ENCODE peak calls at places on chromosome 1, in eight cellular contexts. One of them, this sample, is unnamed.

GRCh38 chr1:183611021-183611420 is 20.8 kb upstream of the NCF2 start:
- DNase-seq in CD4-positive, alpha-beta T cell: no peak
- DNase-seq in GM12864: no peak
- DNase-seq in cardiac fibroblast: no peak
- DNase-seq in lung: no peak
- DNase-seq in astrocyte of the spinal cord: no peak
- DNase-seq in pancreas: no peak
- DNase-seq in ovary: no peak
- DNase-seq in this sample: no peak

GRCh38 chr1:19672237-19672636 is 7.6 kb downstream of the HTR6 start:
- DNase-seq in GM12864: no peak
- DNase-seq in lung: no peak
- DNase-seq in ovary: no peak
- DNase-seq in pancreas: no peak
- DNase-seq in CD4-positive, alpha-beta T cell: no peak
- DNase-seq in cardiac fibroblast: no peak
- DNase-seq in astrocyte of the spinal cord: no peak
- DNase-seq in this sample: no peak

GRCh38 chr1:219416598-219417238 is 196.2 kb downstream of the ZC3H11B start:
- DNase-seq in CD4-positive, alpha-beta T cell: peak
- DNase-seq in astrocyte of the spinal cord: peak
- DNase-seq in lung: peak
- DNase-seq in pancreas: peak
- DNase-seq in GM12864: peak
- DNase-seq in ovary: peak
- DNase-seq in cardiac fibroblast: peak
- DNase-seq in this sample: peak

GRCh38 chr1:43639990-43640794 is 9.8 kb upstream of the KDM4A start:
- DNase-seq in GM12864: no peak
- DNase-seq in pancreas: no peak
- DNase-seq in astrocyte of the spinal cord: no peak
- DNase-seq in lung: no peak
- DNase-seq in ovary: no peak
- DNase-seq in CD4-positive, alpha-beta T cell: no peak
- DNase-seq in cardiac fibroblast: no peak
- DNase-seq in this sample: no peak

GRCh38 chr1:26994020-26994745 is 691 bp downstream of the TRNP1 start:
- DNase-seq in lung: no peak
- DNase-seq in astrocyte of the spinal cord: no peak
- DNase-seq in ovary: no peak
- DNase-seq in GM12864: no peak
- DNase-seq in pancreas: no peak
- DNase-seq in CD4-positive, alpha-beta T cell: peak
- DNase-seq in cardiac fibroblast: no peak
- DNase-seq in this sample: no peak

GRCh38 chr1:19964542-19964941 is 14.9 kb downstream of the PLA2G2A start:
- DNase-seq in lung: no peak
- DNase-seq in cardiac fibroblast: no peak
- DNase-seq in pancreas: no peak
- DNase-seq in ovary: no peak
- DNase-seq in astrocyte of the spinal cord: no peak
- DNase-seq in CD4-positive, alpha-beta T cell: no peak
- DNase-seq in GM12864: no peak
- DNase-seq in this sample: no peak

GRCh38 chr1:204520834-204521709 is 4.9 kb downstream of the MDM4 start:
- DNase-seq in CD4-positive, alpha-beta T cell: peak
- DNase-seq in cardiac fibroblast: peak
- DNase-seq in pancreas: no peak
- DNase-seq in ovary: no peak
- DNase-seq in lung: no peak
- DNase-seq in astrocyte of the spinal cord: peak
- DNase-seq in GM12864: peak
- DNase-seq in this sample: peak

GRCh38 chr1:30911061-30911954 is 2.8 kb upstream of the SDC3 start:
- DNase-seq in CD4-positive, alpha-beta T cell: peak
- DNase-seq in ovary: peak
- DNase-seq in GM12864: no peak
- DNase-seq in cardiac fibroblast: peak
- DNase-seq in pancreas: peak
- DNase-seq in lung: peak
- DNase-seq in astrocyte of the spinal cord: peak
- DNase-seq in this sample: peak

GRCh38 chr1:45924736-45925135 is 121.3 kb downstream of the MAST2 start:
- DNase-seq in pancreas: no peak
- DNase-seq in GM12864: no peak
- DNase-seq in ovary: no peak
- DNase-seq in CD4-positive, alpha-beta T cell: no peak
- DNase-seq in cardiac fibroblast: peak
- DNase-seq in lung: no peak
- DNase-seq in astrocyte of the spinal cord: peak
- DNase-seq in this sample: no peak

GRCh38 chr1:210830034-210831028 is 303.6 kb downstream of the KCNH1 start:
- DNase-seq in lung: no peak
- DNase-seq in CD4-positive, alpha-beta T cell: no peak
- DNase-seq in ovary: no peak
- DNase-seq in GM12864: no peak
- DNase-seq in pancreas: no peak
- DNase-seq in astrocyte of the spinal cord: no peak
- DNase-seq in cardiac fibroblast: no peak
- DNase-seq in this sample: no peak

GRCh38 chr1:207885129-207886032 is 25.5 kb downstream of the CD34 start:
- DNase-seq in cardiac fibroblast: peak
- DNase-seq in astrocyte of the spinal cord: peak
- DNase-seq in ovary: peak
- DNase-seq in lung: peak
- DNase-seq in CD4-positive, alpha-beta T cell: peak
- DNase-seq in GM12864: peak
- DNase-seq in pancreas: peak
- DNase-seq in this sample: peak

GRCh38 chr1:16286122-16286521 is 49.1 kb upstream of the CPLANE2 start:
- DNase-seq in pancreas: no peak
- DNase-seq in lung: no peak
- DNase-seq in CD4-positive, alpha-beta T cell: no peak
- DNase-seq in ovary: no peak
- DNase-seq in cardiac fibroblast: peak
- DNase-seq in astrocyte of the spinal cord: no peak
- DNase-seq in GM12864: no peak
- DNase-seq in this sample: no peak

GRCh38 chr1:16292739-16293138 is 55.8 kb upstream of the CPLANE2 start:
- DNase-seq in astrocyte of the spinal cord: no peak
- DNase-seq in pancreas: no peak
- DNase-seq in CD4-positive, alpha-beta T cell: no peak
- DNase-seq in lung: no peak
- DNase-seq in ovary: no peak
- DNase-seq in GM12864: no peak
- DNase-seq in cardiac fibroblast: no peak
- DNase-seq in this sample: no peak

GRCh38 chr1:16294219-16295212 is 57.5 kb upstream of the CPLANE2 start:
- DNase-seq in ovary: no peak
- DNase-seq in GM12864: no peak
- DNase-seq in lung: no peak
- DNase-seq in CD4-positive, alpha-beta T cell: no peak
- DNase-seq in astrocyte of the spinal cord: no peak
- DNase-seq in pancreas: no peak
- DNase-seq in cardiac fibroblast: no peak
- DNase-seq in this sample: no peak

GRCh38 chr1:16293568-16293967 is 56.6 kb upstream of the CPLANE2 start:
- DNase-seq in GM12864: no peak
- DNase-seq in ovary: no peak
- DNase-seq in lung: no peak
- DNase-seq in pancreas: no peak
- DNase-seq in cardiac fibroblast: no peak
- DNase-seq in CD4-positive, alpha-beta T cell: no peak
- DNase-seq in astrocyte of the spinal cord: no peak
- DNase-seq in this sample: no peak

DNA sequence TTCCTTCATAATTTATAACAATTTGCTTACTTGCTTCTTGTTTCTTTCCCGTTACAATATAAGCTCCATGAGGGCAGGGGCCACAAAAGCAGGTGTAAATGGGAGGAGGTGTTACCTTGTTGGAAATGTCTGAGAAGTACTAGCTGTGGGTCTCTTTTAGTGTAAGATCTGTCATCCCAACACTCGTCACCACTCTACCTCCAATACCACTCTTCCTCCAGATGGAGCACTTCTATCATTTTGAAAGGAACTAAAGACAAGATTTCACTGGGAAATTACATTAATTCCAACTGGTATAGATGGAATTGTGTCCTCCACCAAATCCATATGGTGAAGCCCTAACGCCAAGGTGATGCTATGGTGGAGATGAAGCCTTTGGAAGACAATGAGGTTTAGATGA is 53.0 kb upstream of the CPLANE2 start:
- DNase-seq in ovary: no peak
- DNase-seq in cardiac fibroblast: no peak
- DNase-seq in GM12864: no peak
- DNase-seq in CD4-positive, alpha-beta T cell: no peak
- DNase-seq in pancreas: no peak
- DNase-seq in astrocyte of the spinal cord: no peak
- DNase-seq in lung: no peak
- DNase-seq in this sample: no peak
- TF ChIP-seq CTCF in ovary: no peak
- TF ChIP-seq CTCF in cardiac fibroblast: no peak
- TF ChIP-seq CTCF in GM12864: no peak
- TF ChIP-seq CTCF in CD4-positive, alpha-beta T cell: no peak
- TF ChIP-seq CTCF in pancreas: no peak
- TF ChIP-seq CTCF in astrocyte of the spinal cord: no peak
- TF ChIP-seq CTCF in lung: no peak
- TF ChIP-seq CTCF in this sample: no peak

GRCh38 chr1:198902616-198903140 is 263.8 kb downstream of the PTPRC start:
- DNase-seq in pancreas: no peak
- DNase-seq in lung: no peak
- DNase-seq in GM12864: no peak
- DNase-seq in astrocyte of the spinal cord: no peak
- DNase-seq in cardiac fibroblast: no peak
- DNase-seq in CD4-positive, alpha-beta T cell: no peak
- DNase-seq in ovary: no peak
- DNase-seq in this sample: no peak

GRCh38 chr1:198906739-198907422 is 268.0 kb downstream of the PTPRC start:
- DNase-seq in lung: no peak
- DNase-seq in GM12864: no peak
- DNase-seq in CD4-positive, alpha-beta T cell: no peak
- DNase-seq in pancreas: no peak
- DNase-seq in ovary: no peak
- DNase-seq in cardiac fibroblast: no peak
- DNase-seq in astrocyte of the spinal cord: no peak
- DNase-seq in this sample: no peak

GRCh38 chr1:198901280-198901679 is 262.4 kb downstream of the PTPRC start:
- DNase-seq in pancreas: no peak
- DNase-seq in GM12864: no peak
- DNase-seq in cardiac fibroblast: no peak
- DNase-seq in CD4-positive, alpha-beta T cell: no peak
- DNase-seq in astrocyte of the spinal cord: no peak
- DNase-seq in lung: no peak
- DNase-seq in ovary: no peak
- DNase-seq in this sample: no peak

GRCh38 chr1:198904356-198904755 is 265.5 kb downstream of the PTPRC start:
- DNase-seq in lung: no peak
- DNase-seq in CD4-positive, alpha-beta T cell: no peak
- DNase-seq in cardiac fibroblast: peak
- DNase-seq in GM12864: no peak
- DNase-seq in pancreas: no peak
- DNase-seq in ovary: no peak
- DNase-seq in astrocyte of the spinal cord: no peak
- DNase-seq in this sample: no peak

GRCh38 chr1:198903203-198903602 is 264.4 kb downstream of the PTPRC start:
- DNase-seq in lung: no peak
- DNase-seq in CD4-positive, alpha-beta T cell: no peak
- DNase-seq in GM12864: no peak
- DNase-seq in astrocyte of the spinal cord: no peak
- DNase-seq in pancreas: no peak
- DNase-seq in cardiac fibroblast: no peak
- DNase-seq in ovary: no peak
- DNase-seq in this sample: peak
- TF ChIP-seq CTCF in lung: no peak
- TF ChIP-seq CTCF in CD4-positive, alpha-beta T cell: no peak
- TF ChIP-seq CTCF in GM12864: no peak
- TF ChIP-seq CTCF in astrocyte of the spinal cord: no peak
- TF ChIP-seq CTCF in pancreas: no peak
- TF ChIP-seq CTCF in cardiac fibroblast: no peak
- TF ChIP-seq CTCF in ovary: no peak
- TF ChIP-seq CTCF in this sample: no peak

DNA sequence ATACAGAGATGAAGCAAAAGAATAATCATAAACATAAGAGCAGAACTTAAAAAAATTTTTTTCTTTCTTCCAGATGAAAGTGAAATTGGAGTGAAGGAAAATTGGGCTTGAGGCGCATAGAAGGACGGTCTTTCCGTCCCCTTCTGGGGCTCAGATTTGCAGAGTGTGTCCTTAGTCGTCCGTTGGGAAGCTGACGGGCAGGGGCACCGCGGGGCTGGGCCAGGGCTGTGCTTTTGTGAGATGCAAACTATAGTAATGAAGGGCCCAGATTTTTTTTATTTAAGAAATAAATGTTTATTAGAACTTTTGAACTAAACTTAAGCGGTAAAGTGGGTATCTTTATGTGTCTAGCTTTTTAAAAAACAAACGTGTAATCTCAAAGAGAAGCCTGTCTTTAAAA is 67.9 kb upstream of the ARHGEF16 start:
- DNase-seq in lung: no peak
- DNase-seq in ovary: no peak
- DNase-seq in CD4-positive, alpha-beta T cell: no peak
- DNase-seq in pancreas: no peak
- DNase-seq in GM12864: no peak
- DNase-seq in astrocyte of the spinal cord: no peak
- DNase-seq in cardiac fibroblast: no peak
- DNase-seq in this sample: no peak
- TF ChIP-seq CTCF in lung: no peak
- TF ChIP-seq CTCF in ovary: no peak
- TF ChIP-seq CTCF in CD4-positive, alpha-beta T cell: no peak
- TF ChIP-seq CTCF in pancreas: no peak
- TF ChIP-seq CTCF in GM12864: no peak
- TF ChIP-seq CTCF in astrocyte of the spinal cord: no peak
- TF ChIP-seq CTCF in cardiac fibroblast: no peak
- TF ChIP-seq CTCF in this sample: no peak

GRCh38 chr1:197691816-197692215 is 83.5 kb downstream of the DENND1B start:
- DNase-seq in astrocyte of the spinal cord: no peak
- DNase-seq in CD4-positive, alpha-beta T cell: no peak
- DNase-seq in GM12864: no peak
- DNase-seq in cardiac fibroblast: no peak
- DNase-seq in pancreas: no peak
- DNase-seq in lung: no peak
- DNase-seq in ovary: no peak
- DNase-seq in this sample: no peak

GRCh38 chr1:197690074-197690473 is 85.2 kb downstream of the DENND1B start:
- DNase-seq in GM12864: no peak
- DNase-seq in ovary: no peak
- DNase-seq in cardiac fibroblast: no peak
- DNase-seq in pancreas: no peak
- DNase-seq in lung: no peak
- DNase-seq in CD4-positive, alpha-beta T cell: no peak
- DNase-seq in astrocyte of the spinal cord: no peak
- DNase-seq in this sample: no peak

GRCh38 chr1:197695961-197696360 is 79.3 kb downstream of the DENND1B start:
- DNase-seq in pancreas: no peak
- DNase-seq in lung: no peak
- DNase-seq in GM12864: no peak
- DNase-seq in cardiac fibroblast: peak
- DNase-seq in CD4-positive, alpha-beta T cell: no peak
- DNase-seq in ovary: peak
- DNase-seq in astrocyte of the spinal cord: peak
- DNase-seq in this sample: no peak

GRCh38 chr1:197696372-197696771 is 78.9 kb downstream of the DENND1B start:
- DNase-seq in pancreas: no peak
- DNase-seq in cardiac fibroblast: peak
- DNase-seq in astrocyte of the spinal cord: peak
- DNase-seq in ovary: no peak
- DNase-seq in GM12864: no peak
- DNase-seq in CD4-positive, alpha-beta T cell: no peak
- DNase-seq in lung: no peak
- DNase-seq in this sample: no peak

GRCh38 chr1:197692965-197693364 is 82.3 kb downstream of the DENND1B start:
- DNase-seq in lung: no peak
- DNase-seq in pancreas: no peak
- DNase-seq in CD4-positive, alpha-beta T cell: no peak
- DNase-seq in cardiac fibroblast: peak
- DNase-seq in astrocyte of the spinal cord: peak
- DNase-seq in ovary: no peak
- DNase-seq in GM12864: no peak
- DNase-seq in this sample: no peak
- TF ChIP-seq CTCF in lung: no peak
- TF ChIP-seq CTCF in pancreas: no peak
- TF ChIP-seq CTCF in CD4-positive, alpha-beta T cell: no peak
- TF ChIP-seq CTCF in cardiac fibroblast: peak
- TF ChIP-seq CTCF in astrocyte of the spinal cord: peak
- TF ChIP-seq CTCF in ovary: no peak
- TF ChIP-seq CTCF in GM12864: peak
- TF ChIP-seq CTCF in this sample: no peak

This sample was measured in DND-41.